ENCODE peak calls at places on chromosomes 13 and 19, in four cellular contexts. One of them, this sample, is unnamed.

GRCh38 chr13:30047154-30047874 is 196.9 kb upstream of the UBL3 start:
- DNase-seq in SHP77: no peak
- DNase-seq in hypothalamus: no peak
- DNase-seq in stimulated activated CD4-positive, alpha-beta T cell treated with anti-CD3 and anti-CD28 coated beads, Interleukin-12 subunit alpha, Interleukin-12 subunit beta, amount 100 ng/mL, for 4 hours: no peak
- DNase-seq in this sample: peak; percentile 87

GRCh38 chr13:98370806-98371553 is 193.9 kb upstream of the RNF113B start:
- DNase-seq in hypothalamus: no peak
- DNase-seq in SHP77: no peak
- DNase-seq in stimulated activated CD4-positive, alpha-beta T cell treated with anti-CD3 and anti-CD28 coated beads, Interleukin-12 subunit alpha, Interleukin-12 subunit beta, amount 100 ng/mL, for 4 hours: no peak
- DNase-seq in this sample: no peak

GRCh38 chr19:43936219-43936618 is 1.1 kb upstream of the ZNF45 start:
- DNase-seq in SHP77: no peak
- DNase-seq in hypothalamus: no peak
- DNase-seq in stimulated activated CD4-positive, alpha-beta T cell treated with anti-CD3 and anti-CD28 coated beads, Interleukin-12 subunit alpha, Interleukin-12 subunit beta, amount 100 ng/mL, for 4 hours: no peak
- DNase-seq in this sample: no peak

GRCh38 chr13:41520699-41521630 is 63.6 kb downstream of the RGCC start:
- DNase-seq in stimulated activated CD4-positive, alpha-beta T cell treated with anti-CD3 and anti-CD28 coated beads, Interleukin-12 subunit alpha, Interleukin-12 subunit beta, amount 100 ng/mL, for 4 hours: no peak
- DNase-seq in SHP77: no peak
- DNase-seq in hypothalamus: no peak
- DNase-seq in this sample: peak; percentile 90

GRCh38 chr13:25478186-25478585 is 106.4 kb downstream of the ATP8A2 start:
- DNase-seq in hypothalamus: no peak
- DNase-seq in SHP77: no peak
- DNase-seq in stimulated activated CD4-positive, alpha-beta T cell treated with anti-CD3 and anti-CD28 coated beads, Interleukin-12 subunit alpha, Interleukin-12 subunit beta, amount 100 ng/mL, for 4 hours: no peak
- DNase-seq in this sample: no peak

GRCh38 chr19:32129141-32129540 is 216.3 kb upstream of the ZNF507 start:
- DNase-seq in stimulated activated CD4-positive, alpha-beta T cell treated with anti-CD3 and anti-CD28 coated beads, Interleukin-12 subunit alpha, Interleukin-12 subunit beta, amount 100 ng/mL, for 4 hours: no peak
- DNase-seq in SHP77: no peak
- DNase-seq in hypothalamus: no peak
- DNase-seq in this sample: no peak

GRCh38 chr13:24905242-24905641 is 141.3 kb downstream of the RNF17 start:
- DNase-seq in hypothalamus: no peak
- DNase-seq in stimulated activated CD4-positive, alpha-beta T cell treated with anti-CD3 and anti-CD28 coated beads, Interleukin-12 subunit alpha, Interleukin-12 subunit beta, amount 100 ng/mL, for 4 hours: no peak
- DNase-seq in SHP77: no peak
- DNase-seq in this sample: no peak

GRCh38 chr13:52406629-52407028 is 657 bp upstream of the THSD1 start:
- DNase-seq in stimulated activated CD4-positive, alpha-beta T cell treated with anti-CD3 and anti-CD28 coated beads, Interleukin-12 subunit alpha, Interleukin-12 subunit beta, amount 100 ng/mL, for 4 hours: no peak
- DNase-seq in hypothalamus: no peak
- DNase-seq in SHP77: no peak
- DNase-seq in this sample: no peak

GRCh38 chr13:54705738-54706137 is 1677.1 kb downstream of the OLFM4 start:
- DNase-seq in hypothalamus: no peak
- DNase-seq in stimulated activated CD4-positive, alpha-beta T cell treated with anti-CD3 and anti-CD28 coated beads, Interleukin-12 subunit alpha, Interleukin-12 subunit beta, amount 100 ng/mL, for 4 hours: no peak
- DNase-seq in SHP77: no peak
- DNase-seq in this sample: no peak

GRCh38 chr19:49059056-49059455 is 1.5 kb upstream of the CGB7 start:
- DNase-seq in SHP77: no peak
- DNase-seq in hypothalamus: no peak
- DNase-seq in stimulated activated CD4-positive, alpha-beta T cell treated with anti-CD3 and anti-CD28 coated beads, Interleukin-12 subunit alpha, Interleukin-12 subunit beta, amount 100 ng/mL, for 4 hours: no peak
- DNase-seq in this sample: no peak

GRCh38 chr13:35736876-35737275 is 260.4 kb upstream of the MAB21L1 start:
- DNase-seq in stimulated activated CD4-positive, alpha-beta T cell treated with anti-CD3 and anti-CD28 coated beads, Interleukin-12 subunit alpha, Interleukin-12 subunit beta, amount 100 ng/mL, for 4 hours: no peak
- DNase-seq in hypothalamus: no peak
- DNase-seq in SHP77: no peak
- DNase-seq in this sample: no peak

GRCh38 chr19:3723883-3724282 is 15.7 kb downstream of the TJP3 start:
- DNase-seq in stimulated activated CD4-positive, alpha-beta T cell treated with anti-CD3 and anti-CD28 coated beads, Interleukin-12 subunit alpha, Interleukin-12 subunit beta, amount 100 ng/mL, for 4 hours: no peak
- DNase-seq in hypothalamus: no peak
- DNase-seq in SHP77: no peak
- DNase-seq in this sample: no peak

GRCh38 chr13:72820156-72820897 is 38.4 kb downstream of the PIBF1 start:
- DNase-seq in SHP77: no peak
- DNase-seq in hypothalamus: no peak
- DNase-seq in stimulated activated CD4-positive, alpha-beta T cell treated with anti-CD3 and anti-CD28 coated beads, Interleukin-12 subunit alpha, Interleukin-12 subunit beta, amount 100 ng/mL, for 4 hours: no peak
- DNase-seq in this sample: peak; percentile 55

GRCh38 chr13:82654851-82655517 is 1227.3 kb downstream of the SLITRK1 start:
- DNase-seq in SHP77: peak; percentile 11
- DNase-seq in stimulated activated CD4-positive, alpha-beta T cell treated with anti-CD3 and anti-CD28 coated beads, Interleukin-12 subunit alpha, Interleukin-12 subunit beta, amount 100 ng/mL, for 4 hours: no peak
- DNase-seq in hypothalamus: no peak
- DNase-seq in this sample: peak; percentile 37

GRCh38 chr13:44653261-44653660 is 77.1 kb upstream of the TSC22D1 start:
- DNase-seq in hypothalamus: no peak
- DNase-seq in SHP77: no peak
- DNase-seq in stimulated activated CD4-positive, alpha-beta T cell treated with anti-CD3 and anti-CD28 coated beads, Interleukin-12 subunit alpha, Interleukin-12 subunit beta, amount 100 ng/mL, for 4 hours: no peak
- DNase-seq in this sample: peak; percentile 26

GRCh38 chr19:10544242-10544752 is 593 bp downstream of the ATG4D start:
- DNase-seq in hypothalamus: no peak
- DNase-seq in SHP77: no peak
- DNase-seq in stimulated activated CD4-positive, alpha-beta T cell treated with anti-CD3 and anti-CD28 coated beads, Interleukin-12 subunit alpha, Interleukin-12 subunit beta, amount 100 ng/mL, for 4 hours: no peak
- DNase-seq in this sample: no peak